ENCODE peak calls at places on chromosome X, in six cellular contexts. L is transverse colon, D is fibroblast of mammary gland, Y is glutamatergic neuron, T is BJ, U is adrenal gland. N is an unnamed sample.

GRCh38 chrX:131066237-131066636 is 8.1 kb downstream of the ARHGAP36 start:
- DNase-seq in U (no peak), T (no peak), L (no peak), D (no peak), Y (no peak), N (no peak)

GRCh38 chrX:38060331-38060878 is 54.1 kb downstream of the SYTL5 start:
- DNase-seq in Y (no peak), D (no peak), U (no peak), L (no peak), T (no peak), N (peak; percentile 31)

GRCh38 chrX:71160475-71160874 is 15.8 kb downstream of the NLGN3 start:
- DNase-seq in L (no peak), T (no peak), D (no peak), Y (no peak), U (no peak), N (peak; percentile 22)

GRCh38 chrX:115259238-115259875 is 25.5 kb upstream of the LRCH2 start:
- DNase-seq in T (peak; percentile 42), L (no peak), U (no peak), D (no peak), Y (no peak), N (peak; percentile 2)

GRCh38 chrX:39725114-39725513 is 372.6 kb downstream of the BCOR start:
- DNase-seq in T (no peak), U (no peak), D (no peak), L (no peak), Y (no peak), N (no peak)

GRCh38 chrX:78124304-78124703 is 15.1 kb downstream of the TAF9B start:
- DNase-seq in L (no peak), U (no peak), D (no peak), Y (no peak), T (no peak), N (no peak)

GRCh38 chrX:11190745-11191510 is 79.8 kb downstream of the HCCS start:
- DNase-seq in D (no peak), U (no peak), T (no peak), L (peak; percentile 48), Y (no peak), N (no peak)

GRCh38 chrX:108268434-108269080 is 169.7 kb downstream of the COL4A6 start:
- DNase-seq in Y (no peak), T (no peak), L (no peak), D (peak; percentile 20), U (peak; percentile 20), N (peak; percentile 7)

GRCh38 chrX:17521871-17522693 is 147.1 kb downstream of the NHS start:
- DNase-seq in U (peak; percentile 24), D (peak; percentile 61), Y (peak; percentile 60), L (peak; percentile 28), T (no peak), N (peak; percentile 36)

GRCh38 chrX:22196151-22196550 is 76.6 kb upstream of the CBLL2 start:
- DNase-seq in L (no peak), Y (no peak), T (peak; percentile 7), U (no peak), D (peak; percentile 10), N (no peak)

GRCh38 chrX:148872153-148872540 is 371.7 kb downstream of the AFF2 start:
- DNase-seq in T (no peak), U (no peak), Y (no peak), L (no peak), D (peak; percentile 11), N (no peak)

GRCh38 chrX:19761554-19762295 is 125.7 kb downstream of the SH3KBP1 start:
- DNase-seq in T (no peak), D (no peak), L (no peak), U (no peak), Y (no peak), N (no peak)

GRCh38 chrX:130704053-130705038 is 198.7 kb downstream of the ENOX2 start:
- DNase-seq in T (no peak), L (no peak), U (no peak), D (peak; percentile 44), Y (no peak), N (peak; percentile 58)

DNA sequence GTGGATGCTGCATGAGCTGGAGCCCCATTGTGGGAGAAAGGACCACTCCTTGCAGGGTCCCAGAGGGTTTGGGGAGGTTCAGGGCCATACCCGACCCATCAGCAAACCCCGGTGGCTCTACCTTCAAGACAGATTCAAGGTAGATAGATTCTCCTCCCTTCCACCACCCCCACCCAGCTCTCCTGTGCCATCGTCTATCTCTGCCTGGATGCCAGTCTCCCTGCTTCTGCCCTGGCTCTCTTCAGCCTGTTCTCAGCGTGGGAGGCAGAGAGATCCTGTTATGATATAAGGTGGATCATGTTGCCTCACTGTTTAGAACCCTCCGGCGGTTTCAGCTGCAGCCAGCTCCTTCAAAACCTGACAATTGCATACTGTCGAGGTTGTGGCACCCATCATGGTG is 5.4 kb downstream of the LAGE3 start:
- DNase-seq in L (no peak), T (no peak), Y (no peak), U (no peak), D (no peak), N (no peak)
- TF ChIP-seq CTCF in L (no peak), T (no peak), Y (no peak), U (no peak), D (no peak), N (no peak)

DNA sequence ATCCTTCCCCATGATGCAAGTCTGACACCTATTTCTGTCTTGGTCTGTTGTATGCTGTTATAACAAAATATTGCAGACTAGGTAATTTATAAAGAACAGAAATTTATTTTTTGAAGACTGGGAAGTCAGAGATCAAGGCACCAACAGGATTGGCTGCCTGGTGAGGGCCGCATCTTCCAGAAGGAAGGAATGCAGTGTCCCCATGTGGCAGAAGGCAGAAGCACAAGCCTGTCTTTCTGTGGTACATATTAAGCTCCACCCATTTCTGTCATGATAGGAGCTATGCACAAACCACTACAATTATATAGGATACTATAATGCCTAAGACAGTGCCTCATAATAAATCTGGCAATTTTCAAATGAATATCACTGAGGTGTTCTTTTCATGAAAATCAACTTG is 502.3 kb upstream of the DIAPH2 start:
- DNase-seq in U (peak; percentile 24), L (peak; percentile 24), T (no peak), Y (peak; percentile 41), D (peak; percentile 24), N (peak; percentile 60)
- TF ChIP-seq CTCF in U (peak; percentile 57), L (peak; percentile 44), T (peak; percentile 8), Y (peak; percentile 43), D (peak; percentile 48), N (peak; percentile 65)

GRCh38 chrX:23403849-23404248 is 69.2 kb downstream of the PTCHD1 start:
- DNase-seq in Y (no peak), L (no peak), D (no peak), U (no peak), T (no peak), N (peak; percentile 2)
- TF ChIP-seq CTCF in Y (no peak), L (no peak), D (peak; percentile 26), U (no peak), T (no peak), N (peak; percentile 29)

GRCh38 chrX:30657542-30658238 is 4.5 kb downstream of the GK start:
- DNase-seq in T (no peak), Y (no peak), D (peak; percentile 81), U (no peak), L (no peak), N (peak; percentile 26)
- TF ChIP-seq CTCF in T (no peak), Y (no peak), D (no peak), U (no peak), L (no peak), N (no peak)

DNA sequence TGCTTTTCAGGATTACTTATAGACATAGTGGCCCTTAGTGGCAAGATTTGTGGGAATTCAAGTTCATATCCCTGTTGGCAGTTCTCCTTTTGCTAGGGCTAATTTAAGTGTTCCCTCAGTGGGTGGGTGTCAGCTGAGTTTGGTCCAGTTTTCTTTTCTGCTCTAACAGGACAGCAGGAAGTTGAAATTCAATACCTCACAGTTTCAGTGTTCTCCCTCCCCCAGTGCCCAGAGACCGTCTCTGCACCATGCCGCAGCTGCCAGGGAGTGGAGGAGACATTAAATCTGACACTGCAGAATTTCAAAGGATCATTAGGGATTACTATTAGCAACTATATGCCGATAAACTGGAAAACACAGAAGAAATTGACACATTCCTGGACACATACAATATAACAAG is 50.7 kb downstream of the UBE2NL start:
- DNase-seq in Y (peak; percentile 16), D (no peak), U (no peak), T (no peak), L (no peak), N (peak; percentile 0)
- TF ChIP-seq CTCF in Y (no peak), D (no peak), U (no peak), T (no peak), L (no peak), N (no peak)

N was measured in cardiac fibroblast.